ENCODE peak calls at places on chromosomes 2 and 18, in five cellular contexts. One of them, this sample, is unnamed.

GRCh38 chr2:23469142-23469540 is 84.2 kb downstream of the KLHL29 start:
- DNase-seq in OCI-LY7: no peak
- DNase-seq in A549: no peak
- DNase-seq in hepatocyte: no peak
- DNase-seq in choroid plexus epithelial cell: no peak
- DNase-seq in this sample: no peak

GRCh38 chr18:13582283-13582682 is 144.1 kb downstream of the FAM210A start:
- DNase-seq in OCI-LY7: no peak
- DNase-seq in choroid plexus epithelial cell: no peak
- DNase-seq in hepatocyte: no peak
- DNase-seq in A549: no peak
- DNase-seq in this sample: no peak

GRCh38 chr2:231685349-231686191 is 22.8 kb upstream of the PTMA start:
- DNase-seq in A549: no peak
- DNase-seq in OCI-LY7: peak
- DNase-seq in hepatocyte: no peak
- DNase-seq in choroid plexus epithelial cell: no peak
- DNase-seq in this sample: no peak

GRCh38 chr18:10604178-10604577 is 78.4 kb downstream of the NAPG start:
- DNase-seq in OCI-LY7: peak
- DNase-seq in A549: no peak
- DNase-seq in hepatocyte: no peak
- DNase-seq in choroid plexus epithelial cell: no peak
- DNase-seq in this sample: peak

GRCh38 chr2:11553661-11554429 is 20.0 kb downstream of the GREB1 start:
- DNase-seq in hepatocyte: no peak
- DNase-seq in choroid plexus epithelial cell: peak
- DNase-seq in OCI-LY7: no peak
- DNase-seq in A549: no peak
- DNase-seq in this sample: no peak

GRCh38 chr2:3307901-3308300 is 69.7 kb downstream of the EIPR1 start:
- DNase-seq in choroid plexus epithelial cell: no peak
- DNase-seq in A549: no peak
- DNase-seq in hepatocyte: no peak
- DNase-seq in OCI-LY7: no peak
- DNase-seq in this sample: no peak

GRCh38 chr2:221096651-221097567 is 475.2 kb downstream of the EPHA4 start:
- DNase-seq in OCI-LY7: no peak
- DNase-seq in choroid plexus epithelial cell: no peak
- DNase-seq in A549: no peak
- DNase-seq in hepatocyte: no peak
- DNase-seq in this sample: no peak

GRCh38 chr2:17326717-17327116 is 191.5 kb downstream of the RAD51AP2 start:
- DNase-seq in choroid plexus epithelial cell: no peak
- DNase-seq in OCI-LY7: no peak
- DNase-seq in hepatocyte: no peak
- DNase-seq in A549: no peak
- DNase-seq in this sample: no peak

GRCh38 chr2:45643095-45643494 is 8.4 kb upstream of the PRKCE start:
- DNase-seq in A549: no peak
- DNase-seq in choroid plexus epithelial cell: peak
- DNase-seq in OCI-LY7: no peak
- DNase-seq in hepatocyte: no peak
- DNase-seq in this sample: no peak

GRCh38 chr2:119424284-119425118 is 7.2 kb upstream of the TMEM37 start:
- DNase-seq in OCI-LY7: no peak
- DNase-seq in A549: no peak
- DNase-seq in choroid plexus epithelial cell: no peak
- DNase-seq in hepatocyte: no peak
- DNase-seq in this sample: no peak

GRCh38 chr2:169961911-169962310 is 134.7 kb downstream of the UBR3 start:
- DNase-seq in choroid plexus epithelial cell: peak
- DNase-seq in A549: no peak
- DNase-seq in hepatocyte: no peak
- DNase-seq in OCI-LY7: no peak
- DNase-seq in this sample: no peak

GRCh38 chr2:228263156-228263555 is 81.7 kb upstream of the SPHKAP start:
- DNase-seq in hepatocyte: no peak
- DNase-seq in choroid plexus epithelial cell: no peak
- DNase-seq in A549: no peak
- DNase-seq in OCI-LY7: no peak
- DNase-seq in this sample: no peak

GRCh38 chr2:19851116-19851515 is 50.7 kb downstream of the TTC32 start:
- DNase-seq in choroid plexus epithelial cell: no peak
- DNase-seq in hepatocyte: no peak
- DNase-seq in OCI-LY7: no peak
- DNase-seq in A549: peak
- DNase-seq in this sample: no peak

GRCh38 chr2:66427219-66427768 is 7.6 kb upstream of the MEIS1 start:
- DNase-seq in choroid plexus epithelial cell: no peak
- DNase-seq in OCI-LY7: no peak
- DNase-seq in hepatocyte: peak
- DNase-seq in A549: peak
- DNase-seq in this sample: no peak

GRCh38 chr2:235080108-235080507 is 128.3 kb downstream of the SH3BP4 start:
- DNase-seq in A549: no peak
- DNase-seq in hepatocyte: no peak
- DNase-seq in choroid plexus epithelial cell: no peak
- DNase-seq in OCI-LY7: no peak
- DNase-seq in this sample: no peak

GRCh38 chr2:213145723-213146242 is 5.6 kb downstream of the IKZF2 start:
- DNase-seq in choroid plexus epithelial cell: no peak
- DNase-seq in hepatocyte: no peak
- DNase-seq in OCI-LY7: no peak
- DNase-seq in A549: no peak
- DNase-seq in this sample: no peak

GRCh38 chr2:227411990-227412350 is 24.2 kb upstream of the SCYGR1 start:
- DNase-seq in hepatocyte: no peak
- DNase-seq in choroid plexus epithelial cell: no peak
- DNase-seq in OCI-LY7: no peak
- DNase-seq in A549: no peak
- DNase-seq in this sample: no peak

GRCh38 chr2:97871096-97871780 is 124.5 kb downstream of the TMEM131 start:
- DNase-seq in A549: peak
- DNase-seq in hepatocyte: no peak
- DNase-seq in choroid plexus epithelial cell: peak
- DNase-seq in OCI-LY7: no peak
- DNase-seq in this sample: no peak

GRCh38 chr2:145769053-145769716 is 1249.3 kb upstream of the ZEB2 start:
- DNase-seq in A549: no peak
- DNase-seq in OCI-LY7: no peak
- DNase-seq in hepatocyte: no peak
- DNase-seq in choroid plexus epithelial cell: no peak
- DNase-seq in this sample: no peak

GRCh38 chr2:201618744-201619654 is 24.3 kb downstream of the TMEM237 start:
- DNase-seq in OCI-LY7: no peak
- DNase-seq in hepatocyte: no peak
- DNase-seq in A549: no peak
- DNase-seq in choroid plexus epithelial cell: peak
- DNase-seq in this sample: peak

GRCh38 chr18:8868779-8869415 is 163.5 kb downstream of the MTCL1 start:
- DNase-seq in A549: no peak
- DNase-seq in choroid plexus epithelial cell: no peak
- DNase-seq in hepatocyte: no peak
- DNase-seq in OCI-LY7: no peak
- DNase-seq in this sample: no peak

GRCh38 chr2:118529931-118530330 is 317.5 kb downstream of the EN1 start:
- DNase-seq in OCI-LY7: no peak
- DNase-seq in hepatocyte: no peak
- DNase-seq in choroid plexus epithelial cell: no peak
- DNase-seq in A549: no peak
- DNase-seq in this sample: no peak

GRCh38 chr2:148967484-148967883 is 71.0 kb upstream of the LYPD6B start:
- DNase-seq in A549: no peak
- DNase-seq in choroid plexus epithelial cell: peak
- DNase-seq in hepatocyte: no peak
- DNase-seq in OCI-LY7: no peak
- DNase-seq in this sample: no peak

GRCh38 chr2:110737783-110738182 is 5.4 kb downstream of the ACOXL start:
- DNase-seq in hepatocyte: no peak
- DNase-seq in A549: no peak
- DNase-seq in OCI-LY7: no peak
- DNase-seq in choroid plexus epithelial cell: no peak
- DNase-seq in this sample: no peak

DNA sequence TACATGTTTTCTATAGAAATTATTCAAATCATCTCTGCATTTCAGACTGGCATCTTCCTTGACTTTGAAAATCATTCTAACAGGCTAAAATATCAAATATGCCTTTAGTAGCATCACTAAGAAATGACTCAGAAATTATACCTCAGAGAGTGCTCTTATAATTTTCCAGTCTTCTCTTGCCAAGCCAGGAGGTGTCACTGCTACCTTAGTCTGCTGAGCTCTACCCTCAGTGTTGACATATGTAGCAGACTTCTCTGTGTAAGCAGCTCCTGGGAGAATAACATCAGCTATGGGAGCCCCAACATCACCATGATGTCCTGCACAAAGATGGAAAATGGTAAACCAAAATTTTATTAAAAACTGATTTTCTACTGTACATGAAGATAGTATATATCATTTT is 31.6 kb downstream of the NDUFS1 start:
- DNase-seq in OCI-LY7: peak
- DNase-seq in choroid plexus epithelial cell: peak
- DNase-seq in hepatocyte: no peak
- DNase-seq in A549: peak
- DNase-seq in this sample: no peak
- TF ChIP-seq CTCF in OCI-LY7: peak
- TF ChIP-seq CTCF in choroid plexus epithelial cell: peak
- TF ChIP-seq CTCF in hepatocyte: no peak
- TF ChIP-seq CTCF in A549: peak
- TF ChIP-seq CTCF in this sample: no peak

DNA sequence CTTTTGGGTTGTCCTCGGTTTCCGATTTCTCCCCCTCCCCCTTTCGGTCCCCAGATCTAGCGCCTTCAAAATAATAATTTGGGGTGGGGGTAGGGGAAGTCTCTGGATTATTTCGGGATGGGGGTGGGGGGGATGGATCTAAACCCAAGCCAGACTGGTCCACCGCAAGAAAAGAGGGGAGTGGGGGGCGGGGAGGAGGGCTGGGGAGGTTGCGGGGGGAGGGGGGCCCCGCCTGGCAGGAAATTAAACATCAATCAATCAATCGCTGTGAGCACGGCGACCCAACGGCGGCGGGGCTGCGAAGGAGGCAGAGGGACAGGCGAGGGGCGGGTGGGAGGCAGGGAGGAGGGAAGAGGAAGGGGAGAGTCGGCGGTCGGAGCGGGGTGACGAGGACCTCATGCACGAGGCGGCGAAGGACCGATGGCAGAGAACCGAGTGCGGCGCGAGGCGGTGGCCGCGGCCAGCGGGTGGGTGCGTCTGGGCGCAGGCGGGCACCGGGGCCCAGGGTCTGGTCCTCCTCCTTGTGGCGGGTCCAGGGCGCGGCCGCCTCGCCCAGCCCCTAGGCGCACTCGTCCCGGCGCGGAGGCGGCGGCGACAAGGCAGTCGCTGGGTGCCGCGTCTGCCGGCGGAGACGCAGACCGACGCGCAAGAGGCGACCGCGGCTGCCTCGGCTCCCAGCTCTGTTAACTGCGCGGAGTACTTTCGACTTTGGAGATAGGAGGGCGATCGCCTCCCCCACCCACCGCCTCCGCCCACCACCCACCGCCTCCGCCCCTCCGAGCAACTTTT is 472 bp upstream of the SATB2 start:
- DNase-seq in A549: peak
- DNase-seq in choroid plexus epithelial cell: peak
- DNase-seq in OCI-LY7: peak
- DNase-seq in hepatocyte: peak
- DNase-seq in this sample: peak
- TF ChIP-seq CTCF in A549: no peak
- TF ChIP-seq CTCF in choroid plexus epithelial cell: no peak
- TF ChIP-seq CTCF in OCI-LY7: no peak
- TF ChIP-seq CTCF in hepatocyte: no peak
- TF ChIP-seq CTCF in this sample: no peak

GRCh38 chr2:157864857-157865450 is 11.2 kb downstream of the ACVR1 start:
- DNase-seq in choroid plexus epithelial cell: no peak
- DNase-seq in OCI-LY7: no peak
- DNase-seq in hepatocyte: no peak
- DNase-seq in A549: no peak
- DNase-seq in this sample: no peak

GRCh38 chr2:157867703-157868102 is 8.4 kb downstream of the ACVR1 start:
- DNase-seq in OCI-LY7: no peak
- DNase-seq in hepatocyte: no peak
- DNase-seq in A549: no peak
- DNase-seq in choroid plexus epithelial cell: no peak
- DNase-seq in this sample: no peak

GRCh38 chr2:157868993-157869392 is 7.1 kb downstream of the ACVR1 start:
- DNase-seq in OCI-LY7: no peak
- DNase-seq in A549: no peak
- DNase-seq in choroid plexus epithelial cell: no peak
- DNase-seq in hepatocyte: no peak
- DNase-seq in this sample: no peak

GRCh38 chr2:157866202-157866601 is 9.9 kb downstream of the ACVR1 start:
- DNase-seq in OCI-LY7: no peak
- DNase-seq in A549: no peak
- DNase-seq in choroid plexus epithelial cell: peak
- DNase-seq in hepatocyte: no peak
- DNase-seq in this sample: no peak

GRCh38 chr2:157866666-157867642 is 9.2 kb downstream of the ACVR1 start:
- DNase-seq in hepatocyte: no peak
- DNase-seq in A549: no peak
- DNase-seq in choroid plexus epithelial cell: no peak
- DNase-seq in OCI-LY7: no peak
- DNase-seq in this sample: no peak
- TF ChIP-seq CTCF in hepatocyte: no peak
- TF ChIP-seq CTCF in A549: no peak
- TF ChIP-seq CTCF in choroid plexus epithelial cell: no peak
- TF ChIP-seq CTCF in OCI-LY7: no peak
- TF ChIP-seq CTCF in this sample: no peak

DNA sequence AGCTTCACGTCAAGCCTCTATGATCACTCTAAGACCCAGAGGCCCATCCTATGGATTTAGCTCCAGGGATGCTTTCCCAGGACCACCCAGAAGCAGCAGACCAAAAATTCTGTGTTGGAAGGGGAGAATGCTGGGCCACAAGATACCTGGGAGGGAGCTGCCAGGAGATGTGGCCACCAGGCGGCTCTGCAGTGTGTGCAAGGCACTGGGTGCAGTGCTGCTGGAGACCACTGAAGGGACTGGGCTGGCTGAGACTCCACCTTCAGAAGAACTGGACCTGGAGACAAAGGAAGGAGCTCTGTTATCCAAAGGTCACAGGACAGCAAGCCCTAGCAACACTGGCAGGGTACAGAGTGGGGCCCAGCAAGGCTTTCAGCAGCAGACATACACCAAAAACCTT is 34.0 kb downstream of the KANSL3 start:
- DNase-seq in choroid plexus epithelial cell: peak
- DNase-seq in hepatocyte: peak
- DNase-seq in A549: peak
- DNase-seq in OCI-LY7: peak
- DNase-seq in this sample: no peak
- TF ChIP-seq CTCF in choroid plexus epithelial cell: peak
- TF ChIP-seq CTCF in hepatocyte: peak
- TF ChIP-seq CTCF in A549: no peak
- TF ChIP-seq CTCF in OCI-LY7: peak
- TF ChIP-seq CTCF in this sample: no peak

GRCh38 chr2:5236308-5236707 is 455.9 kb upstream of the SOX11 start:
- DNase-seq in hepatocyte: no peak
- DNase-seq in A549: no peak
- DNase-seq in choroid plexus epithelial cell: no peak
- DNase-seq in OCI-LY7: no peak
- DNase-seq in this sample: no peak
- TF ChIP-seq CTCF in hepatocyte: no peak
- TF ChIP-seq CTCF in A549: no peak
- TF ChIP-seq CTCF in choroid plexus epithelial cell: no peak
- TF ChIP-seq CTCF in OCI-LY7: peak
- TF ChIP-seq CTCF in this sample: no peak